ENCODE peak calls at places on chromosomes 4 and X, in ten cellular contexts. S, E, I, Y, G, C, O, U, J and H are unnamed samples.
A peak's percentile ranks its signal among the peaks of the same experiment; 100 is the strongest.

GRCh38 chr4:54941994-54942552 is 183.3 kb downstream of the KDR start:
- DNase-seq in Y (no peak), I (no peak), S (no peak), U (no peak), G (peak; percentile 64), E (no peak), O (no peak), C (peak; percentile 22), J (peak; percentile 18), H (no peak)

GRCh38 chr4:64911846-64912245 is 502.6 kb upstream of the TECRL start:
- DNase-seq in I (no peak), G (no peak), E (peak; percentile 41), S (no peak), Y (no peak), C (no peak), J (no peak), O (no peak), U (no peak), H (no peak)

GRCh38 chr4:60962286-60962685 is 237.8 kb upstream of the ADGRL3 start:
- DNase-seq in U (no peak), G (no peak), J (no peak), I (no peak), S (no peak), O (no peak), Y (no peak), C (no peak), E (peak; percentile 26), H (no peak)

GRCh38 chr4:101101072-101101471 is 246.3 kb downstream of the PPP3CA start:
- DNase-seq in J (no peak), S (no peak), C (no peak), O (no peak), Y (no peak), E (peak; percentile 48), G (no peak), I (no peak), U (no peak), H (no peak)

GRCh38 chr4:7968262-7968896 is 28.7 kb upstream of the AFAP1 start:
- DNase-seq in U (no peak), G (no peak), C (peak; percentile 55), E (no peak), Y (no peak), O (no peak), I (no peak), J (no peak), S (no peak), H (no peak)

GRCh38 chrX:119237526-119238035 is 1.5 kb downstream of the PGRMC1 start:
- DNase-seq in S (no peak), U (no peak), I (no peak), Y (no peak), E (no peak), J (no peak), G (no peak), C (no peak), O (no peak), H (no peak)

GRCh38 chr4:75254745-75255144 is 259.5 kb downstream of the RCHY1 start:
- DNase-seq in Y (no peak), J (no peak), C (peak; percentile 17), G (no peak), U (no peak), S (no peak), I (no peak), E (no peak), O (no peak), H (no peak)

GRCh38 chrX:288561-288991 is 7.4 kb downstream of the PLCXD1 start:
- DNase-seq in J (no peak), C (no peak), S (no peak), G (no peak), E (no peak), I (peak; percentile 18), O (no peak), U (peak; percentile 49), Y (no peak), H (no peak)

GRCh38 chr4:54099959-54100606 is at the start of gene GSX2:
- DNase-seq in C (peak; percentile 32), O (no peak), S (no peak), U (peak; percentile 57), Y (no peak), I (peak; percentile 40), E (no peak), G (no peak), J (peak; percentile 37), H (no peak)

GRCh38 chrX:26373829-26374228 is 157.9 kb downstream of the MAGEB5 start:
- DNase-seq in O (no peak), U (no peak), C (no peak), S (peak; percentile 7), I (no peak), J (no peak), Y (no peak), G (no peak), E (no peak), H (no peak)

GRCh38 chr4:153332936-153333335 is 11.6 kb upstream of the MND1 start:
- DNase-seq in C (no peak), U (no peak), E (no peak), S (no peak), J (no peak), G (no peak), Y (no peak), O (no peak), I (no peak), H (no peak)

GRCh38 chr4:163111588-163111987 is 55.1 kb downstream of the NAF1 start:
- DNase-seq in S (peak; percentile 4), E (peak; percentile 8), O (no peak), J (no peak), G (no peak), U (no peak), C (peak; percentile 24), I (no peak), Y (no peak), H (no peak)

GRCh38 chr4:78613522-78614311 is 62.1 kb downstream of the ANXA3 start:
- DNase-seq in U (no peak), G (no peak), Y (no peak), E (no peak), S (no peak), C (no peak), O (no peak), J (no peak), I (no peak), H (no peak)

GRCh38 chrX:131513159-131513914 is 30.5 kb upstream of the OR13H1 start:
- DNase-seq in S (no peak), Y (no peak), E (no peak), I (no peak), J (no peak), C (no peak), G (no peak), U (no peak), O (no peak), H (no peak)

DNA sequence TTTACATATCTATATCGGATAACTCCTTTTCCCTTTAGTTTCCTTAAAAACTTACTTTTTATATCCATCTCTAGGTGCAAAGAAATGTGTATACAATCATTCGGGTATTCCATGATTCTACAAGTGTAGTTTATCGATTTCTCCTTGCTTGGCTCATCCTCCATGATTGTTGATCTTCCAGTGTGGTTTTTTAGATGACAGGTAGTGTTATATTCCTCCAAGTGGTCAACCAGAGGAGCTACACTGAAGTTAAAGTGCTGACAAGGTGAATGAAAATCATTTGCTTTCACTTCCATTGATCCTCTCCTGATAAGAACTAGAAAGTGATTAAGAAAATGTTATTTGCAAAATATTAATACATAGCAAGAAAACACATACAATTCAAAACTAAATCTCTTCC is 38.5 kb downstream of the TMEM156 start:
- DNase-seq in J (no peak), S (peak; percentile 12), I (no peak), G (no peak), U (no peak), O (no peak), E (no peak), C (no peak), Y (no peak), H (no peak)
- TF ChIP-seq CTCF in J (no peak), S (no peak), I (no peak), G (no peak), U (peak; percentile 76), O (peak; percentile 19), E (peak; percentile 29), C (no peak), Y (peak; percentile 10), H (no peak)

DNA sequence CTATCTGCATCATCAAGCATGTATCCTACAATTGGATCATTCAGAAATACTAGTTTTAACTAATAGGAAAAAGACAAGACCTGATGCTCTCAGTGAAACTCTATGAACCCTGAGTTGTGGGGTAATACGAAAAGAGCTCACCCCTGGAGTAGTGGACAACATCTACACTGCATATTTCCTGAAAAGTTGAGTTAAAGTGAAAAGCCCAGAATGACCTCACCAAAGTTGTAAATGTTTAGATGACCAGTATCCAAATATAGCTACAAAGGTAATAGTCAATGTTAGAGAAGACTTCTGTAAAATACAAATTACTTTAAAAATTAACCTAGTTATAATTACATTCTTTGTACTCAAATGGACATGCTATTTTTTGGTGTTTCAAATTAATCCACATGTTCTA is 52.8 kb upstream of the SRPX start:
- DNase-seq in U (no peak), S (no peak), G (no peak), I (no peak), Y (no peak), O (no peak), C (no peak), E (no peak), J (no peak), H (no peak)
- TF ChIP-seq CTCF in U (no peak), S (no peak), G (no peak), I (no peak), Y (no peak), O (no peak), C (no peak), E (no peak), J (no peak), H (no peak)

GRCh38 chrX:118183606-118184005 is 67.0 kb upstream of the KLHL13 start:
- DNase-seq in G (no peak), I (no peak), S (no peak), C (no peak), Y (no peak), U (no peak), J (no peak), E (peak; percentile 17), O (no peak), H (no peak)
- TF ChIP-seq CTCF in G (peak; percentile 37), I (no peak), S (no peak), C (no peak), Y (peak; percentile 33), U (peak; percentile 13), J (no peak), E (peak; percentile 59), O (no peak), H (no peak)

GRCh38 chr4:186015212-186015817 is 53.6 kb upstream of the TLR3 start:
- DNase-seq in S (no peak), I (no peak), J (peak; percentile 40), O (no peak), Y (no peak), U (no peak), E (peak; percentile 7), G (no peak), C (no peak), H (no peak)
- TF ChIP-seq CTCF in S (no peak), I (no peak), J (no peak), O (no peak), Y (peak; percentile 22), U (no peak), E (peak; percentile 28), G (no peak), C (no peak), H (no peak)